ENCODE peak calls at places on chromosomes 5 and 9, in four cellular contexts. One of them, this sample, is unnamed.

GRCh38 chr9:27117489-27118135 is 8.6 kb downstream of the TEK start:
- DNase-seq in fibroblast of pulmonary artery: peak
- DNase-seq in dorsolateral prefrontal cortex: no peak
- DNase-seq in transverse colon: peak
- DNase-seq in this sample: peak

GRCh38 chr9:124661184-124661755 is 109.8 kb downstream of the NR6A1 start:
- DNase-seq in fibroblast of pulmonary artery: no peak
- DNase-seq in dorsolateral prefrontal cortex: no peak
- DNase-seq in transverse colon: no peak
- DNase-seq in this sample: peak

GRCh38 chr9:22405869-22406659 is 40.6 kb upstream of the DMRTA1 start:
- DNase-seq in fibroblast of pulmonary artery: no peak
- DNase-seq in dorsolateral prefrontal cortex: no peak
- DNase-seq in transverse colon: no peak
- DNase-seq in this sample: no peak

GRCh38 chr5:9924614-9925013 is 294.5 kb upstream of the TAS2R1 start:
- DNase-seq in fibroblast of pulmonary artery: peak
- DNase-seq in dorsolateral prefrontal cortex: no peak
- DNase-seq in transverse colon: no peak
- DNase-seq in this sample: peak

GRCh38 chr9:96020822-96021615 is 145.5 kb downstream of the ERCC6L2 start:
- DNase-seq in fibroblast of pulmonary artery: peak
- DNase-seq in dorsolateral prefrontal cortex: peak
- DNase-seq in transverse colon: peak
- DNase-seq in this sample: peak

GRCh38 chr5:6598351-6598900 is 34.4 kb downstream of the NSUN2 start:
- DNase-seq in fibroblast of pulmonary artery: peak
- DNase-seq in dorsolateral prefrontal cortex: no peak
- DNase-seq in transverse colon: no peak
- DNase-seq in this sample: no peak

GRCh38 chr9:111232997-111233790 is 96.8 kb downstream of the OR2K2 start:
- DNase-seq in fibroblast of pulmonary artery: no peak
- DNase-seq in dorsolateral prefrontal cortex: no peak
- DNase-seq in transverse colon: no peak
- DNase-seq in this sample: peak

GRCh38 chr5:58266402-58266801 is 193.5 kb downstream of the PLK2 start:
- DNase-seq in fibroblast of pulmonary artery: peak
- DNase-seq in dorsolateral prefrontal cortex: no peak
- DNase-seq in transverse colon: no peak
- DNase-seq in this sample: peak

GRCh38 chr9:123687246-123687721 is 242.6 kb downstream of the DENND1A start:
- DNase-seq in fibroblast of pulmonary artery: no peak
- DNase-seq in dorsolateral prefrontal cortex: no peak
- DNase-seq in transverse colon: no peak
- DNase-seq in this sample: no peak

GRCh38 chr9:73869261-73869660 is 627.9 kb upstream of the RORB start:
- DNase-seq in fibroblast of pulmonary artery: peak
- DNase-seq in dorsolateral prefrontal cortex: no peak
- DNase-seq in transverse colon: peak
- DNase-seq in this sample: peak

GRCh38 chr9:73871636-73872035 is 625.5 kb upstream of the RORB start:
- DNase-seq in fibroblast of pulmonary artery: no peak
- DNase-seq in dorsolateral prefrontal cortex: no peak
- DNase-seq in transverse colon: no peak
- DNase-seq in this sample: no peak

DNA sequence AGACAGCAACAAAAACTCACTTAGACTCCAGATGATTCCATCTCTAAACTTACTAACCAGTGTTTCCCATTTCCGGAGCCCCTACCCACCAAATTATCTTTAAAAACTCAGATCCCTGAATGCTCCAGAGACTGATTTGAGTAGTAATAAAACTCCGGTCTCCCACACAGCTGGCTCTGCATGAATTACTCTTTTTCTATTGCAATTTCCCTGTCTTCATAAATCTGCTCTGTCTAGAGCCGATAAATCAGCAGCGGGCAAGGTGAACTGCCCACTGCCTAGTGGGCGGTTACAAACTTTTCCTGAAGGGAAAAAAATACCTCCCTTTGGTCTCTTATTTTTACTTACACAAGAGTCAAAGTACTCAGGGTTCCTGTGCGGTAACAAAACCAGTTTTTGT is 624.4 kb upstream of the RORB start:
- DNase-seq in fibroblast of pulmonary artery: no peak
- DNase-seq in dorsolateral prefrontal cortex: no peak
- DNase-seq in transverse colon: no peak
- DNase-seq in this sample: no peak
- H3K4me3 ChIP-seq in fibroblast of pulmonary artery: no peak
- H3K4me3 ChIP-seq in dorsolateral prefrontal cortex: no peak
- H3K4me3 ChIP-seq in transverse colon: no peak
- H3K4me3 ChIP-seq in this sample: no peak

GRCh38 chr5:180020176-180020575 is 51.4 kb downstream of the RNF130 start:
- DNase-seq in fibroblast of pulmonary artery: no peak
- DNase-seq in dorsolateral prefrontal cortex: no peak
- DNase-seq in transverse colon: no peak
- DNase-seq in this sample: no peak
- TF ChIP-seq CTCF in fibroblast of pulmonary artery: no peak
- TF ChIP-seq CTCF in dorsolateral prefrontal cortex: no peak
- TF ChIP-seq CTCF in transverse colon: no peak
- TF ChIP-seq CTCF in this sample: no peak

GRCh38 chr9:520315-520714 is 305.6 kb downstream of the DOCK8 start:
- DNase-seq in fibroblast of pulmonary artery: no peak
- DNase-seq in dorsolateral prefrontal cortex: no peak
- DNase-seq in transverse colon: no peak
- DNase-seq in this sample: no peak
- H3K4me3 ChIP-seq in fibroblast of pulmonary artery: no peak
- H3K4me3 ChIP-seq in dorsolateral prefrontal cortex: no peak
- H3K4me3 ChIP-seq in transverse colon: no peak
- H3K4me3 ChIP-seq in this sample: no peak

GRCh38 chr5:88607492-88607891 is 275.5 kb downstream of the MEF2C start:
- DNase-seq in fibroblast of pulmonary artery: no peak
- DNase-seq in dorsolateral prefrontal cortex: no peak
- DNase-seq in transverse colon: no peak
- DNase-seq in this sample: no peak

GRCh38 chr5:88606626-88607025 is 276.4 kb downstream of the MEF2C start:
- DNase-seq in fibroblast of pulmonary artery: no peak
- DNase-seq in dorsolateral prefrontal cortex: no peak
- DNase-seq in transverse colon: no peak
- DNase-seq in this sample: no peak

GRCh38 chr5:88606173-88606572 is 276.8 kb downstream of the MEF2C start:
- DNase-seq in fibroblast of pulmonary artery: no peak
- DNase-seq in dorsolateral prefrontal cortex: no peak
- DNase-seq in transverse colon: no peak
- DNase-seq in this sample: no peak

GRCh38 chr5:88602584-88602983 is 280.4 kb downstream of the MEF2C start:
- DNase-seq in fibroblast of pulmonary artery: no peak
- DNase-seq in dorsolateral prefrontal cortex: no peak
- DNase-seq in transverse colon: peak
- DNase-seq in this sample: no peak
- TF ChIP-seq CTCF in fibroblast of pulmonary artery: no peak
- TF ChIP-seq CTCF in dorsolateral prefrontal cortex: no peak
- TF ChIP-seq CTCF in transverse colon: no peak
- TF ChIP-seq CTCF in this sample: peak

GRCh38 chr5:80141147-80141671 is 106.1 kb downstream of the THBS4 start:
- DNase-seq in fibroblast of pulmonary artery: peak
- DNase-seq in dorsolateral prefrontal cortex: peak
- DNase-seq in transverse colon: peak
- DNase-seq in this sample: no peak
- H3K4me3 ChIP-seq in fibroblast of pulmonary artery: no peak
- H3K4me3 ChIP-seq in dorsolateral prefrontal cortex: no peak
- H3K4me3 ChIP-seq in transverse colon: no peak
- H3K4me3 ChIP-seq in this sample: no peak

This sample was measured in astrocyte of the spinal cord.